ENCODE peak calls at places on chromosomes 3 and 15, in eight cellular contexts. H, X, E, M, T, J, L and Z are unnamed samples. For H3K27me3, the result is how much of the 10 kb centered on the place peaks cover.

GRCh38 chr3:74041068-74041675 is 416.4 kb upstream of the PDZRN3 start:
- DNase-seq in J (no peak), T (no peak), X (no peak), L (no peak), M (no peak), H (no peak), E (no peak), Z (no peak)

GRCh38 chr15:53693729-53694533 is 65.5 kb downstream of the WDR72 start:
- DNase-seq in M (no peak), J (no peak), T (peak), H (peak), X (no peak), E (peak), L (no peak), Z (peak)

GRCh38 chr15:77160562-77161481 is 89.9 kb upstream of the TSPAN3 start:
- DNase-seq in M (no peak), L (no peak), T (peak), E (no peak), J (no peak), H (no peak), X (no peak), Z (peak)

GRCh38 chr3:171200052-171201029 is 173.8 kb upstream of the SLC2A2 start:
- DNase-seq in L (peak), X (no peak), M (no peak), T (peak), H (no peak), J (no peak), E (no peak), Z (no peak)

GRCh38 chr15:67930720-67931119 is 90.9 kb upstream of the RNU6-1 start:
- DNase-seq in X (no peak), T (no peak), E (no peak), H (no peak), M (no peak), L (no peak), J (no peak), Z (no peak)

GRCh38 chr3:1196997-1197396 is 104.2 kb downstream of the CNTN6 start:
- DNase-seq in H (no peak), M (no peak), J (no peak), L (no peak), X (no peak), T (no peak), E (no peak), Z (no peak)

GRCh38 chr3:184968115-184968514 is 156.1 kb downstream of the VPS8 start:
- DNase-seq in J (no peak), E (no peak), L (no peak), M (no peak), T (no peak), H (no peak), X (no peak), Z (no peak)

GRCh38 chr15:58522391-58522790 is 90.6 kb downstream of the LIPC start:
- DNase-seq in E (no peak), M (no peak), J (no peak), H (no peak), T (no peak), L (no peak), X (no peak), Z (no peak)

GRCh38 chr3:28130836-28131235 is 110.6 kb upstream of the CMC1 start:
- DNase-seq in E (no peak), L (no peak), J (no peak), T (no peak), X (no peak), M (no peak), H (no peak), Z (no peak)

GRCh38 chr15:52343831-52344230 is 48.2 kb upstream of the MYO5C start:
- DNase-seq in L (peak), T (peak), X (no peak), H (no peak), M (no peak), E (no peak), J (no peak), Z (no peak)

GRCh38 chr3:175659951-175660350 is 800.8 kb downstream of the NAALADL2 start:
- DNase-seq in H (no peak), J (no peak), T (no peak), L (no peak), E (no peak), M (no peak), X (no peak), Z (no peak)

GRCh38 chr3:66077973-66078372 is 39.3 kb upstream of the MAGI1 start:
- DNase-seq in H (no peak), L (no peak), X (no peak), J (no peak), T (no peak), M (no peak), E (no peak), Z (no peak)

GRCh38 chr3:10485806-10486205 is 19.6 kb downstream of the ATP2B2 start:
- DNase-seq in X (no peak), T (no peak), L (no peak), E (no peak), J (no peak), H (no peak), M (no peak), Z (no peak)

GRCh38 chr3:182389041-182389815 is 404.1 kb upstream of the ATP11B start:
- DNase-seq in T (peak), M (peak), J (no peak), H (no peak), X (no peak), L (no peak), E (no peak), Z (peak)

GRCh38 chr3:45771166-45771775 is 25.1 kb downstream of the SLC6A20 start:
- DNase-seq in H (no peak), J (peak), X (no peak), M (peak), E (no peak), T (no peak), L (no peak), Z (no peak)

GRCh38 chr15:33119865-33120264 is 74.6 kb downstream of the FMN1 start:
- DNase-seq in X (no peak), T (no peak), H (no peak), M (no peak), L (no peak), E (no peak), J (no peak), Z (no peak)

GRCh38 chr3:97736928-97737327 is 27.6 kb upstream of the ARL6 start:
- DNase-seq in E (no peak), X (no peak), H (no peak), T (no peak), M (no peak), J (no peak), L (no peak), Z (no peak)

GRCh38 chr3:189146842-189147241 is 24.9 kb upstream of the TPRG1 start:
- DNase-seq in H (no peak), T (no peak), E (no peak), J (no peak), L (no peak), M (no peak), X (no peak), Z (no peak)

GRCh38 chr3:37762286-37762685 is 99.4 kb upstream of the CTDSPL start:
- DNase-seq in X (no peak), E (no peak), T (no peak), H (no peak), M (no peak), L (no peak), J (no peak), Z (no peak)

GRCh38 chr3:63862804-63863149 is 828 bp downstream of the THOC7 start:
- DNase-seq in T (no peak), E (no peak), M (no peak), J (no peak), L (no peak), H (no peak), X (no peak), Z (no peak)

GRCh38 chr3:31288641-31289100 is 244.1 kb upstream of the STT3B start:
- DNase-seq in H (no peak), E (peak), T (peak), X (no peak), J (peak), L (peak), M (peak), Z (peak)

GRCh38 chr3:120622870-120623718 is 27.0 kb downstream of the NDUFB4 start:
- DNase-seq in T (peak), H (no peak), J (peak), M (peak), L (peak), X (no peak), E (no peak), Z (no peak)

GRCh38 chr3:175398676-175399075 is 539.5 kb downstream of the NAALADL2 start:
- DNase-seq in J (no peak), M (no peak), E (no peak), X (no peak), T (no peak), L (no peak), H (no peak), Z (no peak)

GRCh38 chr3:123431658-123432323 is 17.1 kb downstream of the ADCY5 start:
- DNase-seq in H (no peak), E (no peak), J (no peak), L (no peak), X (no peak), T (peak), M (no peak), Z (no peak)

GRCh38 chr15:89096664-89097063 is 8.4 kb downstream of the ABHD2 start:
- DNase-seq in L (no peak), H (no peak), X (no peak), J (no peak), E (no peak), M (no peak), T (no peak), Z (no peak)

GRCh38 chr3:49803464-49804140 is 541 bp downstream of the INKA1 start:
- DNase-seq in J (no peak), X (no peak), L (no peak), M (no peak), T (peak), E (no peak), H (no peak), Z (peak)

GRCh38 chr3:171461087-171461917 is 1.1 kb upstream of the TNIK start:
- DNase-seq in L (peak), J (no peak), X (no peak), E (peak), M (peak), H (peak), T (peak), Z (peak)

GRCh38 chr3:16849795-16850194 is 35.0 kb upstream of the PLCL2 start:
- DNase-seq in E (no peak), T (peak), H (no peak), J (no peak), L (peak), M (no peak), X (peak), Z (no peak)

GRCh38 chr15:88878720-88879184 is 16.6 kb downstream of the HAPLN3 start:
- DNase-seq in M (peak), E (no peak), X (no peak), T (no peak), H (peak), L (peak), J (peak), Z (peak)

GRCh38 chr15:31150732-31151212 is 49.2 kb upstream of the TRPM1 start:
- DNase-seq in J (no peak), L (no peak), H (no peak), E (no peak), X (no peak), T (no peak), M (no peak), Z (no peak)

GRCh38 chr3:5002174-5002870 is 23.1 kb downstream of the BHLHE40 start:
- DNase-seq in X (no peak), M (no peak), E (no peak), J (no peak), T (no peak), L (no peak), H (no peak), Z (no peak)

GRCh38 chr3:183210862-183211341 is 42.2 kb upstream of the B3GNT5 start:
- DNase-seq in E (no peak), X (no peak), J (no peak), H (no peak), L (no peak), M (no peak), T (no peak), Z (no peak)

GRCh38 chr3:12336099-12336498 is 47.2 kb downstream of the PPARG start:
- DNase-seq in E (no peak), T (peak), L (peak), X (no peak), M (no peak), H (no peak), J (no peak), Z (no peak)

GRCh38 chr3:197189633-197190032 is 108.8 kb downstream of the DLG1 start:
- DNase-seq in E (no peak), J (no peak), X (no peak), L (no peak), H (no peak), M (no peak), T (no peak), Z (no peak)

DNA sequence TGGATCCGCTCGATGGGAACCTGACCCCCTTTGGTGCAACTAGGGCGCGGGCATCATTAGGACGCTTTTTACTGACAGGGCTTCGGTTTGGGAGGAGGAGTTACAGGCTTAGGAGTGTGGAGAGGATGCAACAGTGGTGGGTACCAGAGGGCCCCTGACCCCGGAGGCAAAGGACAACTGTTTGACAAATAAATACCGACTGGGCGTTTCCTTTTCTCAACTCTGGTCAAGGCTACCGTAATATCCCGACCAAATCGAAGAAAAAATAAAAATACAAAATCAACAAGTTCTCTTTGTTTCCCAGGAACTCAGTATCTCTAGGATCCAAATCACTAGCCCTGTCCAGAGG is 349 bp upstream of the DGKG start:
- DNase-seq in X (no peak), H (no peak), J (no peak), T (no peak), M (no peak), L (no peak), E (no peak), Z (no peak)
- H3K27me3 ChIP-seq in X (under half), H (half or more), J (under half), T (under half), M (under half), L (under half), E (under half), Z (half or more)

DNA sequence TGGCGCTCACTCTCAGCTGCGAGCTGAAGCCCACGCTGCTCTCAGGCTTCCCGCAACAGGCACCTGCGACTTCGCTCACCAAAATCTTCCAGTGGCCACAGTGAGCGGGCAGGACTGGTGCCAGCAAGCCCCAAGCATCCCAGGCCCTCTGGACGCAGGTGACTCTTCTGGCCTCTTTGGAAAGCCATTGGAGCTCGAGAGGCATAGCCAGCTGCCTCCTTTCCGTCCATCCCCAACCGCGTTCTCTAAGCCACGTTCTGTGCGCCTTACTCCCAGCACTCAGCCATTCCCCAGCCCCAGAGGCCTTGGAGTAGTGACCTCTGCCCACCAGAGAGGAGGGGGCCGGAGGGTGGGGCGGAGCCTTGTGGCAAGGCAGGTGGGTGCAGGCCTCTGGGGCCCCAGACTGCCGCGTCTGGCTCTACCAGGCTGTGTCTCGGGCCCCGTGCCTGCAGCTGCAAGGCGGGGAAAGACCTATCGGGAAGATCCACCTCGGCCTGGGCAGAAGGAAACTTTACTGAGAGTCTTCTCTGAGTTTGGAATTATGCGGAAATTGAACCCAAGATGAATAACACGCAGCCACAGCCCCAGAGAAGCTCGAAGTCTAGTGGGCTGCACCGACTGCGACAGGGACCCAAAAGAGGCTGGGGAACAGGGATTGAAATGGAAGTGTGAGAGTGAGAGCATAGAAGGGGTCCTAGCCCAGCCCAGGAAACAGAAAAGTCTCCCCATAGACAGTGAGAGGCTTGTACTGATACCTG is 3.6 kb upstream of the SOX14 start:
- DNase-seq in L (no peak), M (no peak), J (no peak), H (no peak), E (no peak), T (no peak), X (no peak), Z (no peak)
- H3K27me3 ChIP-seq in L (half or more), M (under half), J (half or more), H (half or more), E (under half), T (half or more), X (under half), Z (half or more)

GRCh38 chr15:59548501-59549230 is 62.9 kb upstream of the GCNT3 start:
- DNase-seq in X (no peak), M (no peak), T (no peak), J (no peak), E (no peak), L (no peak), H (no peak), Z (no peak)
- H3K27me3 ChIP-seq in X (under half), M (under half), T (under half), J (under half), E (under half), L (under half), H (under half), Z (under half)

GRCh38 chr15:60223161-60223560 is 174.6 kb downstream of the ANXA2 start:
- DNase-seq in E (no peak), X (no peak), T (no peak), J (no peak), H (no peak), L (no peak), M (no peak), Z (no peak)
- H3K27me3 ChIP-seq in E (under half), X (under half), T (under half), J (under half), H (under half), L (under half), M (under half), Z (under half)